ENCODE peak calls at places on chromosomes 4 and X, in four cellular contexts. A, P, R and H are unnamed samples.

GRCh38 chr4:99693164-99693563 is 35.5 kb upstream of the C4orf54 start:
- DNase-seq in A (no peak), R (no peak), P (no peak), H (no peak)

GRCh38 chr4:54958236-54958635 is 167.2 kb downstream of the KDR start:
- DNase-seq in R (no peak), P (no peak), A (no peak), H (no peak)

GRCh38 chr4:165668694-165669093 is 204.3 kb upstream of the TLL1 start:
- DNase-seq in A (no peak), P (no peak), R (no peak), H (no peak)

GRCh38 chr4:185640809-185641675 is 105.7 kb upstream of the PDLIM3 start:
- DNase-seq in R (peak; percentile 12), P (peak; percentile 76), A (peak; percentile 14), H (no peak)

GRCh38 chr4:13640149-13640671 is 12.7 kb upstream of the BOD1L1 start:
- DNase-seq in R (no peak), A (no peak), P (no peak), H (peak; percentile 23)

GRCh38 chrX:49844622-49845021 is 15.5 kb downstream of the PAGE4 start:
- DNase-seq in P (no peak), R (no peak), A (no peak), H (no peak)

GRCh38 chrX:11180571-11180970 is 69.4 kb downstream of the HCCS start:
- DNase-seq in R (no peak), A (no peak), P (no peak), H (no peak)

GRCh38 chrX:48589482-48590162 is 7.7 kb upstream of the WDR13 start:
- DNase-seq in P (no peak), A (no peak), R (no peak), H (no peak)

GRCh38 chr4:62640296-62640695 is 1440.2 kb downstream of the ADGRL3 start:
- DNase-seq in A (no peak), P (no peak), R (no peak), H (no peak)

GRCh38 chr4:9987749-9988346 is 33.4 kb downstream of the SLC2A9 start:
- DNase-seq in A (no peak), R (no peak), P (no peak), H (no peak)

GRCh38 chr4:73868206-73869129 is 725 bp upstream of the CXCL1 start:
- DNase-seq in R (no peak), P (no peak), A (no peak), H (peak; percentile 18)

GRCh38 chr4:60757986-60758385 is 442.1 kb upstream of the ADGRL3 start:
- DNase-seq in P (no peak), A (no peak), R (no peak), H (no peak)

GRCh38 chrX:3448563-3448962 is 102.1 kb upstream of the MXRA5 start:
- DNase-seq in R (no peak), A (no peak), P (no peak), H (no peak)

GRCh38 chrX:15598031-15598430 is 2.7 kb downstream of the ACE2 start:
- DNase-seq in P (no peak), A (no peak), R (no peak), H (no peak)

GRCh38 chrX:112473654-112474053 is 206.1 kb downstream of the LHFPL1 start:
- DNase-seq in P (no peak), A (no peak), R (no peak), H (no peak)

GRCh38 chr4:7651461-7651921 is 216.8 kb upstream of the PSAPL1 start:
- DNase-seq in P (no peak), R (no peak), A (no peak), H (no peak)

GRCh38 chr4:74278490-74278889 is 29.8 kb upstream of the EPGN start:
- DNase-seq in A (peak; percentile 18), P (no peak), R (no peak), H (no peak)

GRCh38 chr4:170723171-170723570 is 633.4 kb upstream of the AADAT start:
- DNase-seq in R (no peak), A (no peak), P (no peak), H (no peak)

GRCh38 chr4:129403848-129404247 is 307.9 kb downstream of the C4orf33 start:
- DNase-seq in A (no peak), P (no peak), R (no peak), H (no peak)

GRCh38 chrX:121160987-121161386 is 113.6 kb downstream of the GLUD2 start:
- DNase-seq in A (peak; percentile 12), P (no peak), R (peak; percentile 31), H (no peak)

GRCh38 chr4:169485791-169486742 is 126.3 kb downstream of the NEK1 start:
- DNase-seq in R (peak; percentile 68), A (no peak), P (peak; percentile 36), H (peak; percentile 51)

GRCh38 chrX:47143894-47144625 is 442 bp downstream of the NDUFB11 start:
- DNase-seq in R (peak; percentile 42), P (no peak), A (peak; percentile 75), H (no peak)

GRCh38 chr4:173466101-173466500 is 63.9 kb downstream of the HAND2 start:
- DNase-seq in R (no peak), A (no peak), P (no peak), H (no peak)

GRCh38 chrX:148562846-148563245 is 62.4 kb downstream of the AFF2 start:
- DNase-seq in A (no peak), P (no peak), R (no peak), H (no peak)

GRCh38 chrX:2374086-2374485 is 126.7 kb downstream of the DHRSX start:
- DNase-seq in A (no peak), P (no peak), R (no peak), H (no peak)

GRCh38 chrX:24266996-24267395 is 46.9 kb downstream of the SUPT20HL2 start:
- DNase-seq in R (no peak), A (no peak), P (no peak), H (no peak)

GRCh38 chrX:41734530-41734929 is 10.5 kb downstream of the GPR82 start:
- DNase-seq in A (no peak), P (peak; percentile 6), R (no peak), H (peak; percentile 25)

GRCh38 chrX:109632906-109633504 is 8.0 kb upstream of the KCNE5 start:
- DNase-seq in R (no peak), A (peak; percentile 36), P (no peak), H (peak; percentile 55)

GRCh38 chrX:131675596-131676194 is 131.8 kb downstream of the OR13H1 start:
- DNase-seq in P (peak; percentile 8), A (peak; percentile 41), R (no peak), H (peak; percentile 71)

GRCh38 chr4:56907489-56908205 is at the start of gene REST:
- DNase-seq in R (no peak), P (peak; percentile 21), A (peak; percentile 87), H (peak; percentile 84)

GRCh38 chr4:168076989-168077725 is 15.2 kb upstream of the ANXA10 start:
- DNase-seq in A (peak; percentile 38), P (peak; percentile 44), R (peak; percentile 16), H (peak; percentile 55)

GRCh38 chr4:24644983-24645764 is 60.8 kb upstream of the DHX15 start:
- DNase-seq in R (no peak), A (no peak), P (no peak), H (no peak)

GRCh38 chr4:56330691-56331090 is 56.6 kb downstream of the AASDH start:
- DNase-seq in R (no peak), P (no peak), A (no peak), H (peak; percentile 16)

GRCh38 chr4:8704632-8705031 is 112.1 kb downstream of the CPZ start:
- DNase-seq in P (no peak), A (no peak), R (no peak), H (no peak)

GRCh38 chr4:111807556-111807955 is 337.7 kb upstream of the FAM241A start:
- DNase-seq in A (no peak), P (no peak), R (no peak), H (no peak)

GRCh38 chr4:26206981-26207380 is 113.8 kb upstream of the RBPJ start:
- DNase-seq in A (no peak), R (no peak), P (no peak), H (no peak)

GRCh38 chr4:102715057-102715456 is 45.7 kb downstream of the MANBA start:
- DNase-seq in P (no peak), A (no peak), R (no peak), H (no peak)
- TF ChIP-seq BHLHE40 in P (no peak), A (no peak), R (no peak), H (no peak)

DNA sequence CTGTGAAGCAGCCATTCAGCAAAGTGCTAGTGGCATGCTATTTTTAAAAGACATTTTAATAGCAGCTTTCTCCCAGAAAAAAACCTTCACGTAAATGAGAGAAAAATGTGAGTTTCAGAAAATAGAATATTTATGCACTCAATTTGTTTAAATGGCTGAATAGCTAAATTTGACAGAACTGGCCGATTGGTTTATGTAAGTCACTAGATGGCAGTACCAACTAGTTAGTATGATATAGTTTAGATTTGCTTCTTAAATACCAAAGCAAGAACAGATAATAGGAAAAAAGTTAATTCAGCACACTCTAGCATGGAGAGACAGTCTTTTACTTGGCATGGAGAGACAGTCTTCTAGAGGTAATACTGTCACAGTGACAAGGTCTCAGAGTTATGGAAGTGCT is 250.1 kb downstream of the SNCA start:
- DNase-seq in A (no peak), P (no peak), R (no peak), H (no peak)
- TF ChIP-seq SP1 in A (no peak), P (no peak), R (no peak), H (no peak)

GRCh38 chrX:107154787-107155620 is 36.4 kb upstream of the RBM41 start:
- DNase-seq in A (peak; percentile 19), R (no peak), P (peak; percentile 18), H (no peak)
- TF ChIP-seq BHLHE40 in A (no peak), R (no peak), P (no peak), H (no peak)

GRCh38 chr4:184168406-184169019 is 49.2 kb downstream of the ENPP6 start:
- DNase-seq in A (peak; percentile 80), P (peak; percentile 26), R (no peak), H (peak; percentile 70)

GRCh38 chr4:184170996-184171395 is 46.7 kb downstream of the ENPP6 start:
- DNase-seq in R (no peak), P (no peak), A (no peak), H (peak; percentile 8)

GRCh38 chr4:184167576-184167975 is 50.1 kb downstream of the ENPP6 start:
- DNase-seq in P (no peak), A (no peak), R (no peak), H (no peak)

GRCh38 chr4:184166736-184167135 is 50.9 kb downstream of the ENPP6 start:
- DNase-seq in A (no peak), P (no peak), R (no peak), H (no peak)

GRCh38 chr4:184169225-184169867 is 48.3 kb downstream of the ENPP6 start:
- DNase-seq in R (no peak), P (no peak), A (no peak), H (no peak)
- TF ChIP-seq SP1 in R (no peak), P (no peak), A (no peak), H (no peak)

GRCh38 chr4:152309418-152309817 is 226.5 kb downstream of the FBXW7 start:
- DNase-seq in P (no peak), A (no peak), R (no peak), H (no peak)
- TF ChIP-seq BHLHE40 in P (no peak), A (no peak), R (no peak), H (no peak)